ENCODE peak calls at places on chromosomes 3 and 15, in six cellular contexts. U is left cardiac atrium; M is GM12865; H is CD8-positive, alpha-beta memory T cell; N is stimulated activated CD8-positive, alpha-beta memory T cell treated with anti-CD3 and anti-CD28 coated beads, Interleukin-7, amount 100 ng/mL, for 1 hour; X is stimulated activated effector memory CD8-positive, alpha-beta T cell treated with anti-CD3 and anti-CD28 coated beads, Interleukin-12 subunit alpha, Interleukin-12 subunit beta, amount 100 ng/mL, for 72 hours. G is an unnamed sample.

GRCh38 chr3:187919990-187920389 is 174.7 kb upstream of the BCL6 start:
- DNase-seq in U (no peak), M (no peak), H (no peak), N (no peak), X (no peak), G (no peak)

GRCh38 chr3:125281411-125281810 is 68.9 kb upstream of the SLC12A8 start:
- DNase-seq in U (no peak), M (no peak), H (no peak), N (no peak), X (no peak), G (no peak)

GRCh38 chr3:126268866-126269265 is 88.3 kb downstream of the KLF15 start:
- DNase-seq in U (no peak), M (no peak), H (no peak), N (no peak), X (no peak), G (no peak)

GRCh38 chr3:58537412-58538301 is 667 bp upstream of the ACOX2 start:
- DNase-seq in U (no peak), M (no peak), H (no peak), N (no peak), X (no peak), G (no peak)

GRCh38 chr3:187968883-187969580 is 184.9 kb upstream of the LPP start:
- DNase-seq in U (peak; percentile 36), M (no peak), H (no peak), N (no peak), X (no peak), G (peak; percentile 89)

GRCh38 chr3:104436536-104436935 is 930.2 kb upstream of the ALCAM start:
- DNase-seq in U (no peak), M (no peak), H (no peak), N (no peak), X (no peak), G (no peak)

GRCh38 chr15:22978691-22979068 is 1.5 kb downstream of the CYFIP1 start:
- DNase-seq in U (no peak), M (no peak), H (no peak), N (no peak), X (no peak), G (no peak)

GRCh38 chr3:11612515-11613184 is 31.1 kb downstream of the VGLL4 start:
- DNase-seq in U (no peak), M (no peak), H (no peak), N (no peak), X (no peak), G (peak; percentile 75)

GRCh38 chr3:139520028-139520737 is 19.4 kb downstream of the RBP1 start:
- DNase-seq in U (no peak), M (peak; percentile 46), H (no peak), N (no peak), X (no peak), G (no peak)

GRCh38 chr15:67531379-67532059 is 10.6 kb downstream of the C15orf61 start:
- DNase-seq in U (no peak), M (no peak), H (no peak), N (no peak), X (no peak), G (peak; percentile 32)

GRCh38 chr15:67504061-67504460 is 16.9 kb upstream of the C15orf61 start:
- DNase-seq in U (no peak), M (no peak), H (no peak), N (no peak), X (no peak), G (no peak)

GRCh38 chr3:174116421-174116820 is 718.9 kb downstream of the NLGN1 start:
- DNase-seq in U (no peak), M (no peak), H (no peak), N (no peak), X (no peak), G (peak; percentile 4)

GRCh38 chr3:189324538-189325138 is 152.9 kb downstream of the TPRG1 start:
- DNase-seq in U (no peak), M (peak; percentile 95), H (peak; percentile 92), N (peak; percentile 34), X (peak; percentile 54), G (peak; percentile 47)

GRCh38 chr3:109275702-109276293 is 40.5 kb downstream of the DPPA2 start:
- DNase-seq in U (peak; percentile 36), M (peak; percentile 1), H (no peak), N (no peak), X (no peak), G (peak; percentile 16)